ENCODE peak calls at places on chromosomes 11 and 22, in eight cellular contexts. One of them, this sample, is unnamed.

GRCh38 chr11:42770444-42771065 is 541.2 kb upstream of the API5 start:
- DNase-seq in Peyer's patch: no peak
- DNase-seq in stomach: no peak
- DNase-seq in CD8-positive, alpha-beta T cell: no peak
- DNase-seq in adrenal gland: peak; percentile 56
- DNase-seq in T-helper 17 cell: no peak
- DNase-seq in uterus: no peak
- DNase-seq in H9: peak; percentile 31
- DNase-seq in this sample: no peak

GRCh38 chr11:77014669-77015068 is 19.5 kb upstream of the B3GNT6 start:
- DNase-seq in Peyer's patch: no peak
- DNase-seq in adrenal gland: no peak
- DNase-seq in stomach: no peak
- DNase-seq in CD8-positive, alpha-beta T cell: no peak
- DNase-seq in uterus: no peak
- DNase-seq in T-helper 17 cell: no peak
- DNase-seq in H9: no peak
- DNase-seq in this sample: no peak

GRCh38 chr11:94272738-94273313 is 31.6 kb upstream of the IZUMO1R start:
- DNase-seq in stomach: no peak
- DNase-seq in uterus: peak; percentile 15
- DNase-seq in H9: no peak
- DNase-seq in CD8-positive, alpha-beta T cell: no peak
- DNase-seq in Peyer's patch: no peak
- DNase-seq in T-helper 17 cell: no peak
- DNase-seq in adrenal gland: peak; percentile 28
- DNase-seq in this sample: no peak

GRCh38 chr11:77176996-77177395 is 49.0 kb downstream of the MYO7A start:
- DNase-seq in T-helper 17 cell: no peak
- DNase-seq in adrenal gland: no peak
- DNase-seq in stomach: no peak
- DNase-seq in Peyer's patch: no peak
- DNase-seq in uterus: no peak
- DNase-seq in H9: no peak
- DNase-seq in CD8-positive, alpha-beta T cell: no peak
- DNase-seq in this sample: no peak

GRCh38 chr11:27395556-27396258 is 32.7 kb upstream of the CCDC34 start:
- DNase-seq in CD8-positive, alpha-beta T cell: no peak
- DNase-seq in Peyer's patch: no peak
- DNase-seq in uterus: no peak
- DNase-seq in T-helper 17 cell: no peak
- DNase-seq in adrenal gland: no peak
- DNase-seq in H9: no peak
- DNase-seq in stomach: peak; percentile 40
- DNase-seq in this sample: no peak

GRCh38 chr22:24434472-24435322 is 7.3 kb downstream of the ADORA2A start:
- DNase-seq in CD8-positive, alpha-beta T cell: peak; percentile 79
- DNase-seq in T-helper 17 cell: peak; percentile 36
- DNase-seq in H9: no peak
- DNase-seq in Peyer's patch: peak; percentile 85
- DNase-seq in adrenal gland: peak; percentile 67
- DNase-seq in stomach: peak; percentile 51
- DNase-seq in uterus: no peak
- DNase-seq in this sample: no peak

GRCh38 chr22:24592144-24592845 is 578 bp downstream of the LRRC75B start:
- DNase-seq in adrenal gland: no peak
- DNase-seq in T-helper 17 cell: no peak
- DNase-seq in stomach: no peak
- DNase-seq in Peyer's patch: no peak
- DNase-seq in CD8-positive, alpha-beta T cell: no peak
- DNase-seq in H9: peak; percentile 55
- DNase-seq in uterus: peak; percentile 43
- DNase-seq in this sample: peak; percentile 56

GRCh38 chr22:27610863-27611786 is 190.4 kb downstream of the MN1 start:
- DNase-seq in H9: no peak
- DNase-seq in Peyer's patch: no peak
- DNase-seq in adrenal gland: no peak
- DNase-seq in T-helper 17 cell: no peak
- DNase-seq in CD8-positive, alpha-beta T cell: no peak
- DNase-seq in stomach: no peak
- DNase-seq in uterus: no peak
- DNase-seq in this sample: no peak

GRCh38 chr11:85822814-85823213 is 11.9 kb upstream of the SYTL2 start:
- DNase-seq in stomach: no peak
- DNase-seq in CD8-positive, alpha-beta T cell: no peak
- DNase-seq in adrenal gland: no peak
- DNase-seq in uterus: no peak
- DNase-seq in H9: no peak
- DNase-seq in Peyer's patch: no peak
- DNase-seq in T-helper 17 cell: no peak
- DNase-seq in this sample: no peak

GRCh38 chr22:22343603-22344276 is 99.2 kb downstream of the VPREB1 start:
- DNase-seq in Peyer's patch: peak; percentile 55
- DNase-seq in stomach: no peak
- DNase-seq in adrenal gland: no peak
- DNase-seq in H9: no peak
- DNase-seq in CD8-positive, alpha-beta T cell: no peak
- DNase-seq in uterus: no peak
- DNase-seq in T-helper 17 cell: no peak
- DNase-seq in this sample: no peak

GRCh38 chr11:43359432-43359818 is 705 bp downstream of the TTC17 start:
- DNase-seq in adrenal gland: no peak
- DNase-seq in uterus: no peak
- DNase-seq in H9: peak; percentile 43
- DNase-seq in T-helper 17 cell: no peak
- DNase-seq in CD8-positive, alpha-beta T cell: no peak
- DNase-seq in stomach: no peak
- DNase-seq in Peyer's patch: no peak
- DNase-seq in this sample: no peak

GRCh38 chr22:19902245-19902699 is 39.3 kb upstream of the COMT start:
- DNase-seq in CD8-positive, alpha-beta T cell: no peak
- DNase-seq in Peyer's patch: no peak
- DNase-seq in T-helper 17 cell: no peak
- DNase-seq in stomach: no peak
- DNase-seq in H9: peak; percentile 26
- DNase-seq in adrenal gland: no peak
- DNase-seq in uterus: no peak
- DNase-seq in this sample: no peak

GRCh38 chr22:30286813-30287625 is 2.3 kb downstream of the CASTOR1 start:
- DNase-seq in uterus: peak; percentile 68
- DNase-seq in adrenal gland: peak; percentile 80
- DNase-seq in T-helper 17 cell: peak; percentile 84
- DNase-seq in Peyer's patch: peak; percentile 82
- DNase-seq in stomach: peak; percentile 80
- DNase-seq in CD8-positive, alpha-beta T cell: peak; percentile 93
- DNase-seq in H9: peak; percentile 88
- DNase-seq in this sample: peak; percentile 91

GRCh38 chr11:118238947-118239346 is 13.2 kb downstream of the MPZL3 start:
- DNase-seq in T-helper 17 cell: no peak
- DNase-seq in CD8-positive, alpha-beta T cell: no peak
- DNase-seq in H9: no peak
- DNase-seq in adrenal gland: no peak
- DNase-seq in uterus: no peak
- DNase-seq in Peyer's patch: no peak
- DNase-seq in stomach: no peak
- DNase-seq in this sample: no peak

GRCh38 chr11:16034074-16034473 is 322.3 kb downstream of the SOX6 start:
- DNase-seq in T-helper 17 cell: no peak
- DNase-seq in stomach: no peak
- DNase-seq in CD8-positive, alpha-beta T cell: no peak
- DNase-seq in H9: no peak
- DNase-seq in Peyer's patch: no peak
- DNase-seq in adrenal gland: no peak
- DNase-seq in uterus: no peak
- DNase-seq in this sample: no peak
- H3K9me3 ChIP-seq in T-helper 17 cell: no peaks in the 10 kb centered on the region
- H3K9me3 ChIP-seq in stomach: no peaks in the 10 kb centered on the region
- H3K9me3 ChIP-seq in CD8-positive, alpha-beta T cell: no peaks in the 10 kb centered on the region
- H3K9me3 ChIP-seq in H9: no peaks in the 10 kb centered on the region
- H3K9me3 ChIP-seq in Peyer's patch: no peaks in the 10 kb centered on the region
- H3K9me3 ChIP-seq in adrenal gland: no peaks in the 10 kb centered on the region
- H3K9me3 ChIP-seq in uterus: no peaks in the 10 kb centered on the region
- H3K9me3 ChIP-seq in this sample: no peaks in the 10 kb centered on the region

DNA sequence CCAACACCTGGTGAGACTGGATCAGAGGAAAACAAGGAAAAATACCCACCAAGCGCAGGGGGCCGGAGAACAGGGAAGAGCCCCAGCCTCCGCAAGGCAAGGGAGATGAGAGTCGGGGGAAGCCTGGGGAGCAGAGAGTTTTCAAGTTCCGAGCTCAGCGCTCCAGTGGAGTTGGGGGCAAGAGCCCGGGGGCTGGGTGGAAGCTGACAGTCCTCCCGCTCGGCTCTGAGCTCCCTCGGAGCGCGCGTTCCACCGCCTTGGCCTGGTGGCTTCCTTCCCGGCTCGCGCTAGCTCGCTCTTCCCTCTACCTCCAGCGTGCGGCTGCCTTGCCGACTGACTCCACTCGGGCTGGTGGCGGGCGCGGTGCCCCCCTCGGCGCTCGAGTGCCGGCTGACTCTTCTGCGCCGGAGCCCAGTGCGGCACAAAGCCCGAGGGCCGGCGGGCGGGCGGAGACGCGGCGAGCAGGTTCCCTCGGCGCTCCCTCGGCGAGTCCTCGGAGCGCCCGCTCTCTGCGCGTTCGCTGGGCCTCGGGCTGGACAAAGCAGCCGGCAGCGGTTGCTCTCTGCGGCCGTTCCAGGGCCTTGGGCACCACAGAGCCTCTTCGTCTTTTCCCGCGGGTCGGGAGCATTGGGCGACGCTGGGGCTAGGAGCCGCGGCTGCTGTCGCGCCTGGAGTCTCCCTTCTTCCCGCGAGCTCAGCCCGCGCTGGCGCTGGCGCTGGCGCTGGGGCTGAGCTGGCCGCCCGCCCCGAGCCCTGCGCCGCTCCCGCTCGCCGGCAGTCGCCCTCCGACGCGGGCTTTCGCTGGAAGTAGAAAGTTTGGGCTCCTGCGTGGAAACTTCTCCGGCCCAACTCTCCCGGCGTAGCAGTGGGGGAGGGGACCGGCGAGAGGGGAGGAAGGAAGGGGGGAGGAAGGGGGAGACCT is 1.0 kb downstream of the PAX6 start:
- DNase-seq in H9: peak; percentile 64
- DNase-seq in T-helper 17 cell: no peak
- DNase-seq in CD8-positive, alpha-beta T cell: no peak
- DNase-seq in Peyer's patch: no peak
- DNase-seq in stomach: no peak
- DNase-seq in uterus: no peak
- DNase-seq in adrenal gland: no peak
- DNase-seq in this sample: peak; percentile 83
- H3K9me3 ChIP-seq in H9: no peaks in the 10 kb centered on the region
- H3K9me3 ChIP-seq in T-helper 17 cell: no peaks in the 10 kb centered on the region
- H3K9me3 ChIP-seq in CD8-positive, alpha-beta T cell: no peaks in the 10 kb centered on the region
- H3K9me3 ChIP-seq in Peyer's patch: peaks cover 11% of the 10 kb centered on the region
- H3K9me3 ChIP-seq in stomach: peaks cover under 1% of the 10 kb centered on the region
- H3K9me3 ChIP-seq in uterus: no peaks in the 10 kb centered on the region
- H3K9me3 ChIP-seq in adrenal gland: no peaks in the 10 kb centered on the region
- H3K9me3 ChIP-seq in this sample: no peaks in the 10 kb centered on the region

DNA sequence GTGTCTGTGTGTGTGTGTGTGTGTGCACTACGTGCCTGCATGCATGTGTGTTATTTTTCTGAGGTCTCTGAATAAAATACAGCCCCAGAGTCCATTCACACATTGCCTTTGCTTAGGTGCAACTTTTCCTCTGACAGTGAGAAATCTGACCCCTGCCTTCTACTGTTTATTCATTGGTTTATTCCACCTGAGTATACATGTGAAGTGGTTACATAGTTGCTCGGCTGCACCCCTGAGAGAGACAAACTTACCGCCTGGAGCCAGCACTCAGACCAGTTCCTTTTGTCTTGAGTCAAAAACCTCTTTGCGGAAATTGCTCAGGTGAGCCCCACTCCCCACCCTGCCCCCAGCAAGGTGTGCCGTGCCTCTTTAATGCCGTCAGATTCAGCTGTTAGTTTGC is 363.6 kb downstream of the BRD1 start:
- DNase-seq in adrenal gland: no peak
- DNase-seq in CD8-positive, alpha-beta T cell: no peak
- DNase-seq in Peyer's patch: no peak
- DNase-seq in T-helper 17 cell: no peak
- DNase-seq in uterus: no peak
- DNase-seq in stomach: no peak
- DNase-seq in H9: no peak
- DNase-seq in this sample: no peak
- H3K9me3 ChIP-seq in adrenal gland: no peaks in the 10 kb centered on the region
- H3K9me3 ChIP-seq in CD8-positive, alpha-beta T cell: no peaks in the 10 kb centered on the region
- H3K9me3 ChIP-seq in Peyer's patch: no peaks in the 10 kb centered on the region
- H3K9me3 ChIP-seq in T-helper 17 cell: no peaks in the 10 kb centered on the region
- H3K9me3 ChIP-seq in uterus: no peaks in the 10 kb centered on the region
- H3K9me3 ChIP-seq in stomach: no peaks in the 10 kb centered on the region
- H3K9me3 ChIP-seq in H9: no peaks in the 10 kb centered on the region
- H3K9me3 ChIP-seq in this sample: no peaks in the 10 kb centered on the region

GRCh38 chr22:48603621-48604320 is 1223.9 kb downstream of the BRD1 start:
- DNase-seq in CD8-positive, alpha-beta T cell: no peak
- DNase-seq in Peyer's patch: no peak
- DNase-seq in uterus: no peak
- DNase-seq in adrenal gland: no peak
- DNase-seq in H9: no peak
- DNase-seq in T-helper 17 cell: no peak
- DNase-seq in stomach: no peak
- DNase-seq in this sample: no peak

GRCh38 chr22:48605125-48605524 is 1222.5 kb downstream of the BRD1 start:
- DNase-seq in adrenal gland: no peak
- DNase-seq in T-helper 17 cell: no peak
- DNase-seq in CD8-positive, alpha-beta T cell: no peak
- DNase-seq in stomach: no peak
- DNase-seq in Peyer's patch: no peak
- DNase-seq in uterus: no peak
- DNase-seq in H9: no peak
- DNase-seq in this sample: no peak

GRCh38 chr22:48600681-48601080 is 1227.0 kb downstream of the BRD1 start:
- DNase-seq in T-helper 17 cell: no peak
- DNase-seq in Peyer's patch: no peak
- DNase-seq in H9: no peak
- DNase-seq in uterus: no peak
- DNase-seq in stomach: no peak
- DNase-seq in adrenal gland: no peak
- DNase-seq in CD8-positive, alpha-beta T cell: no peak
- DNase-seq in this sample: no peak

GRCh38 chr22:48600171-48600570 is 1227.5 kb downstream of the BRD1 start:
- DNase-seq in stomach: no peak
- DNase-seq in Peyer's patch: no peak
- DNase-seq in uterus: no peak
- DNase-seq in H9: no peak
- DNase-seq in T-helper 17 cell: no peak
- DNase-seq in CD8-positive, alpha-beta T cell: no peak
- DNase-seq in adrenal gland: no peak
- DNase-seq in this sample: no peak

GRCh38 chr22:48602805-48603518 is 1224.7 kb downstream of the BRD1 start:
- DNase-seq in H9: no peak
- DNase-seq in adrenal gland: no peak
- DNase-seq in uterus: no peak
- DNase-seq in CD8-positive, alpha-beta T cell: no peak
- DNase-seq in T-helper 17 cell: no peak
- DNase-seq in stomach: no peak
- DNase-seq in Peyer's patch: no peak
- DNase-seq in this sample: no peak
- H3K9me3 ChIP-seq in H9: no peaks in the 10 kb centered on the region
- H3K9me3 ChIP-seq in adrenal gland: no peaks in the 10 kb centered on the region
- H3K9me3 ChIP-seq in uterus: no peaks in the 10 kb centered on the region
- H3K9me3 ChIP-seq in CD8-positive, alpha-beta T cell: no peaks in the 10 kb centered on the region
- H3K9me3 ChIP-seq in T-helper 17 cell: no peaks in the 10 kb centered on the region
- H3K9me3 ChIP-seq in stomach: peaks cover 9% of the 10 kb centered on the region
- H3K9me3 ChIP-seq in Peyer's patch: peaks cover 2% of the 10 kb centered on the region
- H3K9me3 ChIP-seq in this sample: no peaks in the 10 kb centered on the region